ENCODE peak calls at places on chromosomes 3 and 15, in six cellular contexts. I is kidney epithelial cell, S is AG04450, V is cardiac fibroblast, Q is endothelial cell of umbilical vein, D is AG10803. Y is an unnamed sample.

GRCh38 chr3:55416381-55416821 is 70.7 kb downstream of the WNT5A start:
- DNase-seq in Q (no peak), I (peak), D (peak), S (peak), V (peak), Y (peak)

GRCh38 chr3:129994883-129995559 is 20.5 kb downstream of the TRH start:
- DNase-seq in I (no peak), S (no peak), Q (no peak), D (no peak), V (no peak), Y (no peak)

GRCh38 chr15:82699726-82700125 is 9.9 kb downstream of the AP3B2 start:
- DNase-seq in I (no peak), Q (no peak), V (no peak), D (no peak), S (no peak), Y (no peak)

GRCh38 chr3:111617912-111618601 is 22.9 kb upstream of the ZBED2 start:
- DNase-seq in V (no peak), D (no peak), I (no peak), Q (no peak), S (no peak), Y (no peak)

GRCh38 chr3:168159473-168159872 is 63.7 kb upstream of the GOLIM4 start:
- DNase-seq in V (no peak), Q (no peak), S (no peak), D (no peak), I (no peak), Y (no peak)

GRCh38 chr3:45224824-45225464 is 1.1 kb downstream of the TMEM158 start:
- DNase-seq in Q (peak), I (no peak), V (peak), S (peak), D (peak), Y (no peak)

GRCh38 chr3:53236112-53236841 is 19.5 kb downstream of the TKT start:
- DNase-seq in S (peak), Q (peak), V (peak), I (peak), D (peak), Y (peak)

GRCh38 chr3:195895078-195895899 is 13.1 kb downstream of the TNK2 start:
- DNase-seq in V (peak), S (no peak), D (peak), I (no peak), Q (peak), Y (no peak)

GRCh38 chr15:34855893-34856292 is 60.5 kb upstream of the ACTC1 start:
- DNase-seq in V (peak), Q (no peak), S (no peak), I (no peak), D (peak), Y (peak)

GRCh38 chr3:30356901-30357753 is 249.3 kb upstream of the TGFBR2 start:
- DNase-seq in I (no peak), D (no peak), Q (no peak), S (no peak), V (no peak), Y (peak)

DNA sequence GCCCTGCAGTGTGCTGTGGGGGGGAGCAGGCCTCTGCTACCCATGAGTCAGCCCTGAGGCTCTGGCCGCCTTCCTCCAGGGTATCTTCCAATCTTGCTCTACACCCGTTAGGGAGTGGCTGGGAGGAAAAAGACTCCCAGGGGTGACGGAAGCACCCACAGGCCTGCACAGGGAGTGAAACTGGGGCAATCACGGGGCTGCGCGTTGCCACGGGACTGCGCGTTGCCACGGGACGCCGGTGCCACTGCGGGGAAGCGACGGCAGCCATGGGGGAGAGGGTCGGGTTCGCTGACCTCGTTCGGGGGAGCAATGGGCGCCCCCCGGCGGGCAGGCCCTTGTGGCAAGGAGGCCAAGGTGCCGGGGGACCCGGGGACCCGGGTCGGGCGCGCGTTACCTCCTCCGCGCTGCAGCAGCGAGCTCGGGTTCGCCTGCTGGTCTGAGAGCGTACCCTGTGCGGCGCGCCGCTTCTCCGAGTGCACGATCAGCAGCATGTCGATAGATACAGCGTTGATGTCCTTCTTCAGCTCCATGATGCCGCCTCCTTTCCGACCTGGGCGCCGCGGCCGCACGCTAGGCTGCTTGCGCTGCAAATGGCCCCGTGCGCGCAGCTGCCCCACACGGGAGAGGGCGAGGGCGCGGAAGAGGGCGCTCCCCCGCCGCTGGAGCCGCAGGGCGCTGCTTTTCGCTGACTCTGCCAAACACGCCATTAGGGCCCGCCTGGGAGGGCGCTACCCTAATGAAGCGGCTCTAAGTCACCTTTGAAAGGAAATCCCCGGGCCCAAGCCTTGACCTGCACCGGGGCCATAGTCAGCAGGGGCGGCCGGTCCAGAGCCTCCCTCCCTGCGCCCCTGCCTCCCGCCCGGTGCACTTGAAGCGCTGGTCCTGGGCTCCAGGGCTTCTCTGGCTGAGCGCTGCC is at the start of gene KY:
- DNase-seq in V (peak), I (no peak), Q (no peak), S (no peak), D (peak), Y (no peak)
- TF ChIP-seq CTCF in V (no peak), I (peak), Q (no peak), S (peak), D (peak), Y (peak)

DNA sequence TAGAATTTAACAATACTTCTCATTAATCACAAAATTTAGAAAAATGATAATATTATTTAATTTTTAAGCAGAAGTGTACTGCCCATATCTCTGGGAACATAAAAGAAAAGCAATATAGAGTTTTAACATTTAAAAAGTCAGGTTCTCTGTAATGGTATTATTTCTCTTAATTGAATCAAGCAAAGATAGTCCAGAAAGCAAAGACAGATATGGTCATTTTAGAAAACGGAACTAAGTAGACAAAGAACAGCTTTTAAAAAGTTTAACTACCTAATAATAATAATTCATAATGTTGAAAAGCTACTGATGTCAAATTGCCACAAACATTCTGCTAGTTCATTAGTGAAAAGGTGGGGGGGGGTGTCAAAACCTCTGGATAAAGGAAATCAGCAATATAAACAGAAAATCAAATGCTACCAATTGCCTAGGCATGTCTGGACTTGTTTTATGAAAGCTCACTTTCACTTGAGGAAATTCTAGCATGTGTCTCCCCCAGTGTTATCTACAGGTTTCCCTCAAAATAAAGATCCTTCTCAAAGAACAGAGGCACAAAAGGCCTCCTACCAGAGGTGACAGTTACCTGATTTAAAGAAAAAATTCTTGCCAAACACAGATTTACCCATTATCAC is 1.7 kb downstream of the ZMAT3 start:
- DNase-seq in Q (peak), I (no peak), D (peak), V (peak), S (no peak), Y (no peak)
- H3K4me3 ChIP-seq in Q (peak), I (peak), D (peak), V (peak), S (peak), Y (peak)

GRCh38 chr15:56425276-56425675 is 39.7 kb downstream of the MNS1 start:
- DNase-seq in D (no peak), I (no peak), Q (no peak), S (no peak), V (no peak), Y (no peak)

GRCh38 chr15:56432304-56432703 is 32.6 kb downstream of the MNS1 start:
- DNase-seq in D (no peak), S (no peak), Q (no peak), V (no peak), I (no peak), Y (no peak)

GRCh38 chr15:56425976-56426375 is 39.0 kb downstream of the MNS1 start:
- DNase-seq in D (no peak), V (no peak), S (no peak), I (no peak), Q (no peak), Y (no peak)

DNA sequence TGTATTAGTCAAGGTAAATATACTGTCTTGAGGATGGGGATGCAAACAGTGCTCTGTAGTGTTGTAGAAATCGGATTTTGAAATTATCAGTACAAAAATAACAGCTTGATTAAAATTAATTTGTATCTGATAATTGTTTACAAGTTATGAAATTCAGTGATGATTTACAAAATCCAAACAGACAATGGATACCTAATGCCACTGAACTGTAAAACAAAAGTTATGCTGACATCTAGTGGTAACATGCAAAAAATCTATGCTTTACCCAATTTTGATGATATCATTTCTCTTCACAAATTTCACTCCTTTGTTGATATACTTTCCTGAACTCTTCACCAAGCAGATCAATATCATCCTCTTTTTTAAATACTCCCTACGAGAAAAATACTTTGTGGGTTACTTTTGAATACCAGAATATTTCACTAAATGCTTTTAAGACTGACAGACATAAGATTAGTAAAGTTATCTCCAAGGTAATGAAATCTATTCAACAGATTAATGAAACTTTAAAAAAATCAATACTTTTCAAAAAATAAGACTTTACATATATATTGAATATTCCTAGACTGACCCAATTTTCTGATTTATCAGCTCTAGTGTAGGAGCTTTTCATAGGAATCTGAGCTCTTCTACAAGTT is 36.0 kb downstream of the MNS1 start:
- DNase-seq in S (peak), I (peak), D (peak), V (peak), Q (peak), Y (no peak)
- TF ChIP-seq CTCF in S (peak), I (peak), D (peak), V (peak), Q (peak), Y (peak)

DNA sequence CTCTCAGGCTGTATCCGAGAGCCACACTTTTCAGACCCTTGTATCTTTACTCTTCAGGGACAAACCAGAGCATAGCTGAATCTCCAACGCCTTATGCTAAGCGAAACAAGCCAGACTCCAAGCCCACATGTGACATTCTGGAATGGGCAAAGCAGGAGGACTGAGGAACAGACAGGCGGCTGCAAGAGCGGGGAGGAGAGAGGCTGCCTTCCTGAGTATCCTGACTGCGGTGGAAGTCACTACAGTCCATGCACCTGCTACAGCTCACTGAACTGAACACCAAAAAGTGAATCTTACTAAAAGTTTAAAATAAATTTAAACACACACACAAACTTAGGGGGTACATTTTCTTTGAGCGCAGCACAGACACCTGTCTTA is 1.5 kb downstream of the CYFIP1 start:
- DNase-seq in Q (no peak), S (no peak), D (no peak), V (peak), I (no peak), Y (no peak)
- H3K4me3 ChIP-seq in Q (no peak), S (peak), D (peak), V (peak), I (peak), Y (peak)

DNA sequence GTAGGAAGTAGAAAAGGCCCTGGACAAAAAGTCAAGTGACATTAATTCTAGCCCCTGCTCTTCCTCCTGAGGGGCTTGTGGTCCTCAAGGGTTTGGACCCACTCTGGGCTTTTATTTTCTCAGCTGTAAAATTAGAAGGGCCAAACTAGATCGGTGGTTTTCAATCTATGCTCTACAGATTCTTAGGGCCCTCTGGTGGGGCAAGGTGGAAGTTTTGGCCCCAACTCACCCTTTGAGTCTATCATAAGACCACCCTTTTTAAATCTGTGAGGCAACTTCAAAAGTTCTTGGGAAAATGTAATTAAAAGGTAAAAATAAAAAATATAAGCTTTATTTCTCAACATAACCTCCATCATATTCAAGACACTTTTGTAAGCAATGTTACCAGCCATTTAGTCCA is 25.6 kb upstream of the CFAP161 start:
- DNase-seq in D (no peak), I (no peak), S (no peak), Q (peak), V (no peak), Y (no peak)
- TF ChIP-seq CTCF in D (peak), I (peak), S (peak), Q (peak), V (peak), Y (peak)

DNA sequence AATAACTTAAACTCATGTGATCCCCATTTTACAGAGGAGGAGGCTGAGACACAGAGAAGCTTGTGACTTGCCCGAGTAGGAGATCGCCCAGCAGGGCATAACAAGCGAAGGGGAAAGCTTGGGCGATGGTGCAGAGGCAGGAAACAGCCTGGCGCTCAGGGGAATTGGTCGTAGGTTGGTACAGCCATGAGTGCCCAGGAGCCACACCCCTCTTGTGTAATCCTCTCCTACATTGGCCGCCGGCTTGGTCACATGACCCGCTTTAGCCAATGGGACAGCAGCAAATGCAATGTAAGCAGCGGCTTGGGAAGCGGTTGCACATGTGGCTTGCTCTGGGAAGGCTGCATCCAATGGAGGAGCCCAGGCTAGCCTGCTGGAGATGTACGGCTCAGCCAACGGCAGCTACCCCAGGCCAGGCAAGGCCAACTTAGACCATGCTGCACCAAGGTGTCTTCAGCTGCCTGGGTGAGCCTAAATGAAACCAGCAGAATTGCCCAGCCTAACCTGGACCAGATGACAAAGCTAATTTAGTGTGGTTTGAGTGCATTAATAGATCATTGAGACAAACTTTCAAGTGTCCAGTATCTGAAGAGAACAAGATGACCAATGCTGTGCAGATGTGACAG is 50.3 kb upstream of the SLC6A6 start:
- DNase-seq in I (no peak), D (no peak), Q (no peak), V (peak), S (no peak), Y (no peak)
- H3K4me3 ChIP-seq in I (no peak), D (no peak), Q (no peak), V (no peak), S (no peak), Y (no peak)

DNA sequence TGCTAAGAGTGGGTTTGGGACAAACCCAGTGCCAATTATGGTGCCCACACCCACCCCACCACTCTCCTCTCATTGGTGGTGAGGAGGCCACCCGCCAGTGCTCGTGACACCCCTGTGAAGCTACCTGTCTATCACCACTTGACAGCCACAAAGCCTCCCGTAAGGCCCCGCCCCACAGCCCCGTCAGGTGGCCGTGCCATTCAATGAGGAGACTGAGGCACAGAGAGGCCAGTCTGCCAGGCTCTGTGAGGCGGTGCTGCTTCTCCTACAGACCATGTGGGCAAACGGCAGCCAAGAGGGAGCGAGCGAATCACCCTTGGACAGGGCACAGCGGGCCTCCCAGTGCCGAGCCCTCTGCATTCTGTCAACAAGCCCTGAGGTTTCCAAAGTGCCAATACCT is 53.5 kb downstream of the IQSEC1 start:
- DNase-seq in V (no peak), I (no peak), S (no peak), Q (no peak), D (no peak), Y (no peak)
- TF ChIP-seq CTCF in V (no peak), I (no peak), S (no peak), Q (no peak), D (no peak), Y (no peak)

GRCh38 chr3:14871456-14872200 is 52.9 kb downstream of the FGD5 start:
- DNase-seq in D (peak), S (no peak), V (no peak), Q (no peak), I (no peak), Y (no peak)

GRCh38 chr3:14866627-14867026 is 47.9 kb downstream of the FGD5 start:
- DNase-seq in V (no peak), Q (no peak), I (no peak), D (no peak), S (no peak), Y (no peak)

GRCh38 chr3:14870564-14871060 is 51.9 kb downstream of the FGD5 start:
- DNase-seq in D (no peak), V (no peak), I (no peak), S (no peak), Q (no peak), Y (no peak)

GRCh38 chr3:14867936-14868570 is 49.3 kb downstream of the FGD5 start:
- DNase-seq in S (no peak), I (no peak), D (no peak), Q (no peak), V (no peak), Y (no peak)

GRCh38 chr3:14869877-14870563 is 51.3 kb downstream of the FGD5 start:
- DNase-seq in V (no peak), I (no peak), D (no peak), S (no peak), Q (no peak), Y (no peak)
- H3K4me3 ChIP-seq in V (no peak), I (no peak), D (no peak), S (no peak), Q (no peak), Y (no peak)

Y was measured in retinal pigment epithelial cell.